ENCODE peak calls at places on chromosomes 11 and 22, in nine cellular contexts. One of them, this sample, is unnamed.

GRCh38 chr11:76445122-76446084 is 585 bp downstream of the EMSY start:
- DNase-seq in MM.1S: peak; percentile 54
- DNase-seq in Peyer's patch: peak; percentile 83
- DNase-seq in astrocyte: peak; percentile 87
- DNase-seq in hepatocyte: peak; percentile 93
- DNase-seq in dorsolateral prefrontal cortex: peak; percentile 53
- DNase-seq in aorta: peak; percentile 92
- DNase-seq in lung: peak; percentile 77
- DNase-seq in effector memory CD4-positive, alpha-beta T cell: peak; percentile 24
- DNase-seq in this sample: peak; percentile 96

GRCh38 chr22:26194877-26195276 is 25.6 kb downstream of the SEZ6L start:
- DNase-seq in lung: no peak
- DNase-seq in dorsolateral prefrontal cortex: no peak
- DNase-seq in MM.1S: no peak
- DNase-seq in hepatocyte: no peak
- DNase-seq in Peyer's patch: no peak
- DNase-seq in effector memory CD4-positive, alpha-beta T cell: no peak
- DNase-seq in aorta: no peak
- DNase-seq in astrocyte: no peak
- DNase-seq in this sample: no peak

GRCh38 chr11:9726313-9727022 is 62.6 kb downstream of the SWAP70 start:
- DNase-seq in Peyer's patch: no peak
- DNase-seq in dorsolateral prefrontal cortex: no peak
- DNase-seq in MM.1S: peak; percentile 19
- DNase-seq in aorta: no peak
- DNase-seq in lung: no peak
- DNase-seq in hepatocyte: peak; percentile 21
- DNase-seq in effector memory CD4-positive, alpha-beta T cell: no peak
- DNase-seq in astrocyte: peak; percentile 88
- DNase-seq in this sample: no peak

GRCh38 chr22:50314455-50315288 is 7.2 kb upstream of the PLXNB2 start:
- DNase-seq in dorsolateral prefrontal cortex: no peak
- DNase-seq in hepatocyte: peak; percentile 11
- DNase-seq in Peyer's patch: peak; percentile 96
- DNase-seq in astrocyte: no peak
- DNase-seq in effector memory CD4-positive, alpha-beta T cell: peak; percentile 16
- DNase-seq in aorta: no peak
- DNase-seq in lung: peak; percentile 74
- DNase-seq in MM.1S: peak; percentile 92
- DNase-seq in this sample: no peak

GRCh38 chr11:35715649-35716048 is 53.1 kb downstream of the TRIM44 start:
- DNase-seq in MM.1S: no peak
- DNase-seq in hepatocyte: no peak
- DNase-seq in lung: no peak
- DNase-seq in effector memory CD4-positive, alpha-beta T cell: no peak
- DNase-seq in astrocyte: no peak
- DNase-seq in dorsolateral prefrontal cortex: no peak
- DNase-seq in Peyer's patch: no peak
- DNase-seq in aorta: no peak
- DNase-seq in this sample: no peak

GRCh38 chr11:108324587-108324986 is 101.7 kb downstream of the ATM start:
- DNase-seq in hepatocyte: no peak
- DNase-seq in Peyer's patch: no peak
- DNase-seq in MM.1S: no peak
- DNase-seq in lung: no peak
- DNase-seq in aorta: no peak
- DNase-seq in effector memory CD4-positive, alpha-beta T cell: no peak
- DNase-seq in dorsolateral prefrontal cortex: no peak
- DNase-seq in astrocyte: peak; percentile 14
- DNase-seq in this sample: no peak

GRCh38 chr11:69292221-69292648 is 1.7 kb upstream of the MYEOV start:
- DNase-seq in lung: no peak
- DNase-seq in astrocyte: no peak
- DNase-seq in MM.1S: peak; percentile 11
- DNase-seq in Peyer's patch: peak; percentile 65
- DNase-seq in aorta: peak; percentile 83
- DNase-seq in effector memory CD4-positive, alpha-beta T cell: no peak
- DNase-seq in dorsolateral prefrontal cortex: no peak
- DNase-seq in hepatocyte: no peak
- DNase-seq in this sample: peak; percentile 23

GRCh38 chr11:62547691-62548281 is 1.2 kb upstream of the AHNAK start:
- DNase-seq in lung: no peak
- DNase-seq in MM.1S: no peak
- DNase-seq in dorsolateral prefrontal cortex: no peak
- DNase-seq in aorta: no peak
- DNase-seq in effector memory CD4-positive, alpha-beta T cell: no peak
- DNase-seq in hepatocyte: peak; percentile 53
- DNase-seq in astrocyte: no peak
- DNase-seq in Peyer's patch: no peak
- DNase-seq in this sample: no peak

GRCh38 chr22:43736651-43737050 is 75.5 kb downstream of the EFCAB6 start:
- DNase-seq in effector memory CD4-positive, alpha-beta T cell: no peak
- DNase-seq in lung: no peak
- DNase-seq in aorta: no peak
- DNase-seq in MM.1S: no peak
- DNase-seq in dorsolateral prefrontal cortex: no peak
- DNase-seq in astrocyte: no peak
- DNase-seq in hepatocyte: no peak
- DNase-seq in Peyer's patch: no peak
- DNase-seq in this sample: no peak

GRCh38 chr11:134639586-134640330 is 227.7 kb upstream of the B3GAT1 start:
- DNase-seq in hepatocyte: peak; percentile 23
- DNase-seq in effector memory CD4-positive, alpha-beta T cell: no peak
- DNase-seq in astrocyte: no peak
- DNase-seq in aorta: peak; percentile 46
- DNase-seq in dorsolateral prefrontal cortex: no peak
- DNase-seq in lung: no peak
- DNase-seq in Peyer's patch: peak; percentile 80
- DNase-seq in MM.1S: no peak
- DNase-seq in this sample: peak; percentile 38

GRCh38 chr11:121385693-121386092 is 66.4 kb upstream of the SORL1 start:
- DNase-seq in effector memory CD4-positive, alpha-beta T cell: no peak
- DNase-seq in aorta: no peak
- DNase-seq in lung: no peak
- DNase-seq in hepatocyte: no peak
- DNase-seq in Peyer's patch: no peak
- DNase-seq in astrocyte: no peak
- DNase-seq in MM.1S: no peak
- DNase-seq in dorsolateral prefrontal cortex: no peak
- DNase-seq in this sample: no peak

GRCh38 chr22:20450551-20450906 is 12.9 kb upstream of the SCARF2 start:
- DNase-seq in effector memory CD4-positive, alpha-beta T cell: no peak
- DNase-seq in dorsolateral prefrontal cortex: no peak
- DNase-seq in lung: no peak
- DNase-seq in hepatocyte: no peak
- DNase-seq in astrocyte: no peak
- DNase-seq in MM.1S: no peak
- DNase-seq in aorta: no peak
- DNase-seq in Peyer's patch: no peak
- DNase-seq in this sample: no peak

GRCh38 chr22:20430101-20430640 is 7.5 kb downstream of the SCARF2 start:
- DNase-seq in astrocyte: no peak
- DNase-seq in lung: no peak
- DNase-seq in hepatocyte: no peak
- DNase-seq in MM.1S: no peak
- DNase-seq in Peyer's patch: peak; percentile 43
- DNase-seq in dorsolateral prefrontal cortex: no peak
- DNase-seq in effector memory CD4-positive, alpha-beta T cell: no peak
- DNase-seq in aorta: peak; percentile 44
- DNase-seq in this sample: no peak

GRCh38 chr11:35337136-35337918 is 82.0 kb downstream of the SLC1A2 start:
- DNase-seq in lung: no peak
- DNase-seq in astrocyte: peak; percentile 99
- DNase-seq in Peyer's patch: no peak
- DNase-seq in aorta: no peak
- DNase-seq in effector memory CD4-positive, alpha-beta T cell: no peak
- DNase-seq in MM.1S: no peak
- DNase-seq in dorsolateral prefrontal cortex: no peak
- DNase-seq in hepatocyte: peak; percentile 56
- DNase-seq in this sample: no peak

GRCh38 chr22:45680932-45681700 is 9.5 kb downstream of the ATXN10 start:
- DNase-seq in aorta: no peak
- DNase-seq in lung: no peak
- DNase-seq in Peyer's patch: no peak
- DNase-seq in effector memory CD4-positive, alpha-beta T cell: no peak
- DNase-seq in MM.1S: no peak
- DNase-seq in astrocyte: peak; percentile 95
- DNase-seq in hepatocyte: no peak
- DNase-seq in dorsolateral prefrontal cortex: no peak
- DNase-seq in this sample: no peak

GRCh38 chr22:46462726-46463371 is 74.6 kb downstream of the CELSR1 start:
- DNase-seq in dorsolateral prefrontal cortex: no peak
- DNase-seq in Peyer's patch: no peak
- DNase-seq in aorta: no peak
- DNase-seq in effector memory CD4-positive, alpha-beta T cell: no peak
- DNase-seq in hepatocyte: peak; percentile 52
- DNase-seq in lung: no peak
- DNase-seq in astrocyte: peak; percentile 88
- DNase-seq in MM.1S: no peak
- DNase-seq in this sample: no peak

GRCh38 chr22:50675553-50676199 is 3.1 kb downstream of the SHANK3 start:
- DNase-seq in effector memory CD4-positive, alpha-beta T cell: no peak
- DNase-seq in astrocyte: no peak
- DNase-seq in dorsolateral prefrontal cortex: no peak
- DNase-seq in aorta: no peak
- DNase-seq in Peyer's patch: peak; percentile 19
- DNase-seq in lung: no peak
- DNase-seq in hepatocyte: no peak
- DNase-seq in MM.1S: no peak
- DNase-seq in this sample: no peak

GRCh38 chr11:12120031-12121008 is 9.9 kb downstream of the MICAL2 start:
- DNase-seq in astrocyte: no peak
- DNase-seq in effector memory CD4-positive, alpha-beta T cell: no peak
- DNase-seq in hepatocyte: no peak
- DNase-seq in aorta: no peak
- DNase-seq in lung: no peak
- DNase-seq in dorsolateral prefrontal cortex: no peak
- DNase-seq in Peyer's patch: no peak
- DNase-seq in MM.1S: no peak
- DNase-seq in this sample: peak; percentile 33

GRCh38 chr11:125227151-125227550 is 62.6 kb downstream of the PKNOX2 start:
- DNase-seq in astrocyte: no peak
- DNase-seq in Peyer's patch: no peak
- DNase-seq in dorsolateral prefrontal cortex: no peak
- DNase-seq in aorta: peak; percentile 3
- DNase-seq in hepatocyte: no peak
- DNase-seq in effector memory CD4-positive, alpha-beta T cell: no peak
- DNase-seq in lung: no peak
- DNase-seq in MM.1S: peak; percentile 15
- DNase-seq in this sample: no peak

GRCh38 chr11:2940930-2941821 is 12.0 kb upstream of the PHLDA2 start:
- DNase-seq in Peyer's patch: peak; percentile 74
- DNase-seq in dorsolateral prefrontal cortex: no peak
- DNase-seq in lung: no peak
- DNase-seq in MM.1S: no peak
- DNase-seq in aorta: no peak
- DNase-seq in effector memory CD4-positive, alpha-beta T cell: no peak
- DNase-seq in astrocyte: no peak
- DNase-seq in hepatocyte: no peak
- DNase-seq in this sample: no peak

GRCh38 chr22:32745251-32745995 is 56.1 kb upstream of the TIMP3 start:
- DNase-seq in Peyer's patch: peak; percentile 56
- DNase-seq in astrocyte: peak; percentile 69
- DNase-seq in effector memory CD4-positive, alpha-beta T cell: no peak
- DNase-seq in hepatocyte: peak; percentile 77
- DNase-seq in aorta: no peak
- DNase-seq in dorsolateral prefrontal cortex: no peak
- DNase-seq in lung: peak; percentile 40
- DNase-seq in MM.1S: no peak
- DNase-seq in this sample: peak; percentile 38

GRCh38 chr11:129457321-129457720 is 81.7 kb downstream of the BARX2 start:
- DNase-seq in dorsolateral prefrontal cortex: no peak
- DNase-seq in lung: peak; percentile 46
- DNase-seq in hepatocyte: peak; percentile 47
- DNase-seq in effector memory CD4-positive, alpha-beta T cell: no peak
- DNase-seq in MM.1S: no peak
- DNase-seq in Peyer's patch: no peak
- DNase-seq in astrocyte: no peak
- DNase-seq in aorta: no peak
- DNase-seq in this sample: no peak

GRCh38 chr11:133265536-133265935 is 266.8 kb downstream of the OPCML start:
- DNase-seq in astrocyte: no peak
- DNase-seq in aorta: no peak
- DNase-seq in lung: no peak
- DNase-seq in MM.1S: no peak
- DNase-seq in dorsolateral prefrontal cortex: no peak
- DNase-seq in effector memory CD4-positive, alpha-beta T cell: no peak
- DNase-seq in hepatocyte: no peak
- DNase-seq in Peyer's patch: no peak
- DNase-seq in this sample: no peak

GRCh38 chr22:40401981-40402406 is 31.6 kb downstream of the SGSM3 start:
- DNase-seq in effector memory CD4-positive, alpha-beta T cell: no peak
- DNase-seq in astrocyte: no peak
- DNase-seq in lung: no peak
- DNase-seq in aorta: no peak
- DNase-seq in dorsolateral prefrontal cortex: no peak
- DNase-seq in Peyer's patch: no peak
- DNase-seq in MM.1S: no peak
- DNase-seq in hepatocyte: no peak
- DNase-seq in this sample: no peak
- H3K4me3 ChIP-seq in effector memory CD4-positive, alpha-beta T cell: peak overlapping the region; percentile 14
- H3K4me3 ChIP-seq in astrocyte: no peak overlapping the region
- H3K4me3 ChIP-seq in lung: no peak overlapping the region
- H3K4me3 ChIP-seq in aorta: no peak overlapping the region
- H3K4me3 ChIP-seq in dorsolateral prefrontal cortex: no peak overlapping the region
- H3K4me3 ChIP-seq in Peyer's patch: no peak overlapping the region
- H3K4me3 ChIP-seq in MM.1S: no peak overlapping the region
- H3K4me3 ChIP-seq in hepatocyte: no peak overlapping the region
- H3K4me3 ChIP-seq in this sample: no peak overlapping the region

GRCh38 chr22:39947488-39948216 is 12.5 kb upstream of the TMA7B start:
- DNase-seq in effector memory CD4-positive, alpha-beta T cell: no peak
- DNase-seq in Peyer's patch: no peak
- DNase-seq in lung: peak; percentile 82
- DNase-seq in hepatocyte: no peak
- DNase-seq in dorsolateral prefrontal cortex: no peak
- DNase-seq in aorta: no peak
- DNase-seq in MM.1S: no peak
- DNase-seq in astrocyte: no peak
- DNase-seq in this sample: no peak
- H3K27ac ChIP-seq in effector memory CD4-positive, alpha-beta T cell: peak overlapping the region; percentile 16
- H3K27ac ChIP-seq in Peyer's patch: no peak overlapping the region
- H3K27ac ChIP-seq in lung: no peak overlapping the region
- H3K27ac ChIP-seq in hepatocyte: no peak overlapping the region
- H3K27ac ChIP-seq in dorsolateral prefrontal cortex: no peak overlapping the region
- H3K27ac ChIP-seq in aorta: no peak overlapping the region
- H3K27ac ChIP-seq in MM.1S: no peak overlapping the region
- H3K27ac ChIP-seq in astrocyte: no peak overlapping the region
- H3K27ac ChIP-seq in this sample: no peak overlapping the region

GRCh38 chr11:113771964-113772363 is 1.5 kb downstream of the ZW10 start:
- DNase-seq in aorta: no peak
- DNase-seq in astrocyte: no peak
- DNase-seq in hepatocyte: no peak
- DNase-seq in lung: no peak
- DNase-seq in MM.1S: no peak
- DNase-seq in dorsolateral prefrontal cortex: no peak
- DNase-seq in effector memory CD4-positive, alpha-beta T cell: no peak
- DNase-seq in Peyer's patch: no peak
- DNase-seq in this sample: no peak
- H3K4me3 ChIP-seq in aorta: no peak overlapping the region
- H3K4me3 ChIP-seq in astrocyte: no peak overlapping the region
- H3K4me3 ChIP-seq in hepatocyte: no peak overlapping the region
- H3K4me3 ChIP-seq in lung: no peak overlapping the region
- H3K4me3 ChIP-seq in MM.1S: no peak overlapping the region
- H3K4me3 ChIP-seq in dorsolateral prefrontal cortex: peak overlapping the region; percentile 92
- H3K4me3 ChIP-seq in effector memory CD4-positive, alpha-beta T cell: no peak overlapping the region
- H3K4me3 ChIP-seq in Peyer's patch: no peak overlapping the region
- H3K4me3 ChIP-seq in this sample: no peak overlapping the region

GRCh38 chr11:96154802-96155520 is 188.0 kb downstream of the MAML2 start:
- DNase-seq in astrocyte: peak; percentile 86
- DNase-seq in effector memory CD4-positive, alpha-beta T cell: no peak
- DNase-seq in MM.1S: no peak
- DNase-seq in hepatocyte: no peak
- DNase-seq in lung: no peak
- DNase-seq in dorsolateral prefrontal cortex: no peak
- DNase-seq in Peyer's patch: no peak
- DNase-seq in aorta: no peak
- DNase-seq in this sample: no peak
- H3K27ac ChIP-seq in astrocyte: peak overlapping the region; percentile 98
- H3K27ac ChIP-seq in effector memory CD4-positive, alpha-beta T cell: no peak overlapping the region
- H3K27ac ChIP-seq in MM.1S: no peak overlapping the region
- H3K27ac ChIP-seq in hepatocyte: peak overlapping the region; percentile 82
- H3K27ac ChIP-seq in lung: peak overlapping the region; percentile 84
- H3K27ac ChIP-seq in dorsolateral prefrontal cortex: peak overlapping the region; percentile 56
- H3K27ac ChIP-seq in Peyer's patch: peak overlapping the region; percentile 82
- H3K27ac ChIP-seq in aorta: peak overlapping the region; percentile 47
- H3K27ac ChIP-seq in this sample: no peak overlapping the region